ENCODE peak calls at places on chromosomes 3 and 15, in six cellular contexts. One of them, this sample, is unnamed.

GRCh38 chr3:135217730-135218129 is 422.7 kb downstream of the EPHB1 start:
- DNase-seq in GM23338: no peak
- DNase-seq in activated CD4-positive, CD25-positive, alpha-beta regulatory T cell treated with anti-CD3 and anti-CD28 coated beads, Interleukin-2, amount 50 U/mL, for 72 hours: no peak
- DNase-seq in NCI-H2171 treated with DMSO at 0.1 percent for 48 hours: no peak
- DNase-seq in stimulated activated CD4-positive, alpha-beta T cell treated with anti-CD3 and anti-CD28 coated beads, Interleukin-2, amount 100 ng/mL, for 48 hours: no peak
- DNase-seq in kidney tubule cell: no peak
- DNase-seq in this sample: no peak

GRCh38 chr3:196942915-196943277 is 568 bp upstream of the NCBP2 start:
- DNase-seq in GM23338: peak
- DNase-seq in NCI-H2171 treated with DMSO at 0.1 percent for 48 hours: no peak
- DNase-seq in stimulated activated CD4-positive, alpha-beta T cell treated with anti-CD3 and anti-CD28 coated beads, Interleukin-2, amount 100 ng/mL, for 48 hours: no peak
- DNase-seq in activated CD4-positive, CD25-positive, alpha-beta regulatory T cell treated with anti-CD3 and anti-CD28 coated beads, Interleukin-2, amount 50 U/mL, for 72 hours: no peak
- DNase-seq in kidney tubule cell: peak
- DNase-seq in this sample: no peak

GRCh38 chr3:186882881-186883685 is 40.6 kb downstream of the ADIPOQ start:
- DNase-seq in GM23338: no peak
- DNase-seq in activated CD4-positive, CD25-positive, alpha-beta regulatory T cell treated with anti-CD3 and anti-CD28 coated beads, Interleukin-2, amount 50 U/mL, for 72 hours: peak
- DNase-seq in NCI-H2171 treated with DMSO at 0.1 percent for 48 hours: no peak
- DNase-seq in stimulated activated CD4-positive, alpha-beta T cell treated with anti-CD3 and anti-CD28 coated beads, Interleukin-2, amount 100 ng/mL, for 48 hours: peak
- DNase-seq in kidney tubule cell: peak
- DNase-seq in this sample: peak

GRCh38 chr3:72515915-72516314 is 332.3 kb downstream of the SHQ1 start:
- DNase-seq in stimulated activated CD4-positive, alpha-beta T cell treated with anti-CD3 and anti-CD28 coated beads, Interleukin-2, amount 100 ng/mL, for 48 hours: no peak
- DNase-seq in NCI-H2171 treated with DMSO at 0.1 percent for 48 hours: no peak
- DNase-seq in GM23338: no peak
- DNase-seq in kidney tubule cell: no peak
- DNase-seq in activated CD4-positive, CD25-positive, alpha-beta regulatory T cell treated with anti-CD3 and anti-CD28 coated beads, Interleukin-2, amount 50 U/mL, for 72 hours: no peak
- DNase-seq in this sample: no peak

GRCh38 chr3:65604863-65605526 is 433.7 kb downstream of the MAGI1 start:
- DNase-seq in activated CD4-positive, CD25-positive, alpha-beta regulatory T cell treated with anti-CD3 and anti-CD28 coated beads, Interleukin-2, amount 50 U/mL, for 72 hours: no peak
- DNase-seq in GM23338: no peak
- DNase-seq in kidney tubule cell: no peak
- DNase-seq in stimulated activated CD4-positive, alpha-beta T cell treated with anti-CD3 and anti-CD28 coated beads, Interleukin-2, amount 100 ng/mL, for 48 hours: no peak
- DNase-seq in NCI-H2171 treated with DMSO at 0.1 percent for 48 hours: no peak
- DNase-seq in this sample: peak

GRCh38 chr3:72634128-72634527 is 214.1 kb downstream of the SHQ1 start:
- DNase-seq in GM23338: no peak
- DNase-seq in NCI-H2171 treated with DMSO at 0.1 percent for 48 hours: no peak
- DNase-seq in stimulated activated CD4-positive, alpha-beta T cell treated with anti-CD3 and anti-CD28 coated beads, Interleukin-2, amount 100 ng/mL, for 48 hours: no peak
- DNase-seq in activated CD4-positive, CD25-positive, alpha-beta regulatory T cell treated with anti-CD3 and anti-CD28 coated beads, Interleukin-2, amount 50 U/mL, for 72 hours: no peak
- DNase-seq in kidney tubule cell: no peak
- DNase-seq in this sample: no peak

GRCh38 chr15:75112278-75112847 is 89.0 kb downstream of the PPCDC start:
- DNase-seq in kidney tubule cell: no peak
- DNase-seq in NCI-H2171 treated with DMSO at 0.1 percent for 48 hours: no peak
- DNase-seq in GM23338: no peak
- DNase-seq in activated CD4-positive, CD25-positive, alpha-beta regulatory T cell treated with anti-CD3 and anti-CD28 coated beads, Interleukin-2, amount 50 U/mL, for 72 hours: no peak
- DNase-seq in stimulated activated CD4-positive, alpha-beta T cell treated with anti-CD3 and anti-CD28 coated beads, Interleukin-2, amount 100 ng/mL, for 48 hours: no peak
- DNase-seq in this sample: no peak

GRCh38 chr3:73786346-73786807 is 161.6 kb upstream of the PDZRN3 start:
- DNase-seq in stimulated activated CD4-positive, alpha-beta T cell treated with anti-CD3 and anti-CD28 coated beads, Interleukin-2, amount 100 ng/mL, for 48 hours: no peak
- DNase-seq in activated CD4-positive, CD25-positive, alpha-beta regulatory T cell treated with anti-CD3 and anti-CD28 coated beads, Interleukin-2, amount 50 U/mL, for 72 hours: no peak
- DNase-seq in GM23338: no peak
- DNase-seq in NCI-H2171 treated with DMSO at 0.1 percent for 48 hours: no peak
- DNase-seq in kidney tubule cell: peak
- DNase-seq in this sample: no peak

GRCh38 chr15:83092309-83092976 is 15.0 kb upstream of the TM6SF1 start:
- DNase-seq in kidney tubule cell: peak
- DNase-seq in NCI-H2171 treated with DMSO at 0.1 percent for 48 hours: no peak
- DNase-seq in GM23338: no peak
- DNase-seq in stimulated activated CD4-positive, alpha-beta T cell treated with anti-CD3 and anti-CD28 coated beads, Interleukin-2, amount 100 ng/mL, for 48 hours: no peak
- DNase-seq in activated CD4-positive, CD25-positive, alpha-beta regulatory T cell treated with anti-CD3 and anti-CD28 coated beads, Interleukin-2, amount 50 U/mL, for 72 hours: no peak
- DNase-seq in this sample: peak

GRCh38 chr3:117104792-117105191 is 395.2 kb downstream of the TUSC7 start:
- DNase-seq in kidney tubule cell: no peak
- DNase-seq in stimulated activated CD4-positive, alpha-beta T cell treated with anti-CD3 and anti-CD28 coated beads, Interleukin-2, amount 100 ng/mL, for 48 hours: no peak
- DNase-seq in GM23338: peak
- DNase-seq in activated CD4-positive, CD25-positive, alpha-beta regulatory T cell treated with anti-CD3 and anti-CD28 coated beads, Interleukin-2, amount 50 U/mL, for 72 hours: no peak
- DNase-seq in NCI-H2171 treated with DMSO at 0.1 percent for 48 hours: no peak
- DNase-seq in this sample: no peak

GRCh38 chr3:105868450-105868744 is 415 bp downstream of the CBLB start:
- DNase-seq in activated CD4-positive, CD25-positive, alpha-beta regulatory T cell treated with anti-CD3 and anti-CD28 coated beads, Interleukin-2, amount 50 U/mL, for 72 hours: peak
- DNase-seq in stimulated activated CD4-positive, alpha-beta T cell treated with anti-CD3 and anti-CD28 coated beads, Interleukin-2, amount 100 ng/mL, for 48 hours: no peak
- DNase-seq in GM23338: peak
- DNase-seq in NCI-H2171 treated with DMSO at 0.1 percent for 48 hours: no peak
- DNase-seq in kidney tubule cell: peak
- DNase-seq in this sample: peak

GRCh38 chr3:158702815-158703481 is 29.3 kb downstream of the RARRES1 start:
- DNase-seq in activated CD4-positive, CD25-positive, alpha-beta regulatory T cell treated with anti-CD3 and anti-CD28 coated beads, Interleukin-2, amount 50 U/mL, for 72 hours: no peak
- DNase-seq in GM23338: no peak
- DNase-seq in kidney tubule cell: peak
- DNase-seq in stimulated activated CD4-positive, alpha-beta T cell treated with anti-CD3 and anti-CD28 coated beads, Interleukin-2, amount 100 ng/mL, for 48 hours: no peak
- DNase-seq in NCI-H2171 treated with DMSO at 0.1 percent for 48 hours: no peak
- DNase-seq in this sample: peak

GRCh38 chr3:13040381-13041074 is 32.7 kb downstream of the IQSEC1 start:
- DNase-seq in activated CD4-positive, CD25-positive, alpha-beta regulatory T cell treated with anti-CD3 and anti-CD28 coated beads, Interleukin-2, amount 50 U/mL, for 72 hours: no peak
- DNase-seq in kidney tubule cell: no peak
- DNase-seq in stimulated activated CD4-positive, alpha-beta T cell treated with anti-CD3 and anti-CD28 coated beads, Interleukin-2, amount 100 ng/mL, for 48 hours: peak
- DNase-seq in NCI-H2171 treated with DMSO at 0.1 percent for 48 hours: no peak
- DNase-seq in GM23338: no peak
- DNase-seq in this sample: no peak

GRCh38 chr3:108489776-108490175 is 20.6 kb downstream of the MYH15 start:
- DNase-seq in stimulated activated CD4-positive, alpha-beta T cell treated with anti-CD3 and anti-CD28 coated beads, Interleukin-2, amount 100 ng/mL, for 48 hours: peak
- DNase-seq in GM23338: peak
- DNase-seq in NCI-H2171 treated with DMSO at 0.1 percent for 48 hours: peak
- DNase-seq in kidney tubule cell: peak
- DNase-seq in activated CD4-positive, CD25-positive, alpha-beta regulatory T cell treated with anti-CD3 and anti-CD28 coated beads, Interleukin-2, amount 50 U/mL, for 72 hours: no peak
- DNase-seq in this sample: peak

GRCh38 chr15:69755571-69756310 is 303.1 kb downstream of the RPLP1 start:
- DNase-seq in activated CD4-positive, CD25-positive, alpha-beta regulatory T cell treated with anti-CD3 and anti-CD28 coated beads, Interleukin-2, amount 50 U/mL, for 72 hours: peak
- DNase-seq in kidney tubule cell: peak
- DNase-seq in stimulated activated CD4-positive, alpha-beta T cell treated with anti-CD3 and anti-CD28 coated beads, Interleukin-2, amount 100 ng/mL, for 48 hours: peak
- DNase-seq in GM23338: peak
- DNase-seq in NCI-H2171 treated with DMSO at 0.1 percent for 48 hours: peak
- DNase-seq in this sample: no peak

GRCh38 chr3:4795905-4796304 is 183.3 kb upstream of the BHLHE40 start:
- DNase-seq in activated CD4-positive, CD25-positive, alpha-beta regulatory T cell treated with anti-CD3 and anti-CD28 coated beads, Interleukin-2, amount 50 U/mL, for 72 hours: no peak
- DNase-seq in kidney tubule cell: no peak
- DNase-seq in stimulated activated CD4-positive, alpha-beta T cell treated with anti-CD3 and anti-CD28 coated beads, Interleukin-2, amount 100 ng/mL, for 48 hours: no peak
- DNase-seq in GM23338: no peak
- DNase-seq in NCI-H2171 treated with DMSO at 0.1 percent for 48 hours: no peak
- DNase-seq in this sample: no peak

GRCh38 chr3:190716961-190717360 is 145.5 kb downstream of the GMNC start:
- DNase-seq in stimulated activated CD4-positive, alpha-beta T cell treated with anti-CD3 and anti-CD28 coated beads, Interleukin-2, amount 100 ng/mL, for 48 hours: no peak
- DNase-seq in NCI-H2171 treated with DMSO at 0.1 percent for 48 hours: no peak
- DNase-seq in activated CD4-positive, CD25-positive, alpha-beta regulatory T cell treated with anti-CD3 and anti-CD28 coated beads, Interleukin-2, amount 50 U/mL, for 72 hours: no peak
- DNase-seq in GM23338: no peak
- DNase-seq in kidney tubule cell: no peak
- DNase-seq in this sample: no peak

GRCh38 chr3:101724329-101725191 is at the start of gene CEP97:
- DNase-seq in activated CD4-positive, CD25-positive, alpha-beta regulatory T cell treated with anti-CD3 and anti-CD28 coated beads, Interleukin-2, amount 50 U/mL, for 72 hours: peak
- DNase-seq in NCI-H2171 treated with DMSO at 0.1 percent for 48 hours: peak
- DNase-seq in stimulated activated CD4-positive, alpha-beta T cell treated with anti-CD3 and anti-CD28 coated beads, Interleukin-2, amount 100 ng/mL, for 48 hours: peak
- DNase-seq in kidney tubule cell: peak
- DNase-seq in GM23338: peak
- DNase-seq in this sample: peak

GRCh38 chr3:142976621-142977398 is 13.3 kb upstream of the PAQR9 start:
- DNase-seq in activated CD4-positive, CD25-positive, alpha-beta regulatory T cell treated with anti-CD3 and anti-CD28 coated beads, Interleukin-2, amount 50 U/mL, for 72 hours: no peak
- DNase-seq in NCI-H2171 treated with DMSO at 0.1 percent for 48 hours: no peak
- DNase-seq in stimulated activated CD4-positive, alpha-beta T cell treated with anti-CD3 and anti-CD28 coated beads, Interleukin-2, amount 100 ng/mL, for 48 hours: no peak
- DNase-seq in GM23338: peak
- DNase-seq in kidney tubule cell: peak
- DNase-seq in this sample: peak

GRCh38 chr15:73382131-73382530 is 13.4 kb upstream of the HCN4 start:
- DNase-seq in stimulated activated CD4-positive, alpha-beta T cell treated with anti-CD3 and anti-CD28 coated beads, Interleukin-2, amount 100 ng/mL, for 48 hours: no peak
- DNase-seq in NCI-H2171 treated with DMSO at 0.1 percent for 48 hours: no peak
- DNase-seq in kidney tubule cell: peak
- DNase-seq in activated CD4-positive, CD25-positive, alpha-beta regulatory T cell treated with anti-CD3 and anti-CD28 coated beads, Interleukin-2, amount 50 U/mL, for 72 hours: no peak
- DNase-seq in GM23338: no peak
- DNase-seq in this sample: no peak

GRCh38 chr15:96339662-96340347 is 9.3 kb downstream of the NR2F2 start:
- DNase-seq in stimulated activated CD4-positive, alpha-beta T cell treated with anti-CD3 and anti-CD28 coated beads, Interleukin-2, amount 100 ng/mL, for 48 hours: no peak
- DNase-seq in kidney tubule cell: no peak
- DNase-seq in activated CD4-positive, CD25-positive, alpha-beta regulatory T cell treated with anti-CD3 and anti-CD28 coated beads, Interleukin-2, amount 50 U/mL, for 72 hours: no peak
- DNase-seq in NCI-H2171 treated with DMSO at 0.1 percent for 48 hours: no peak
- DNase-seq in GM23338: no peak
- DNase-seq in this sample: peak

GRCh38 chr15:45157056-45157455 is 27.3 kb downstream of the DUOX1 start:
- DNase-seq in kidney tubule cell: no peak
- DNase-seq in NCI-H2171 treated with DMSO at 0.1 percent for 48 hours: no peak
- DNase-seq in stimulated activated CD4-positive, alpha-beta T cell treated with anti-CD3 and anti-CD28 coated beads, Interleukin-2, amount 100 ng/mL, for 48 hours: no peak
- DNase-seq in GM23338: no peak
- DNase-seq in activated CD4-positive, CD25-positive, alpha-beta regulatory T cell treated with anti-CD3 and anti-CD28 coated beads, Interleukin-2, amount 50 U/mL, for 72 hours: no peak
- DNase-seq in this sample: peak

GRCh38 chr3:178915365-178915764 is 156.2 kb downstream of the ZMAT3 start:
- DNase-seq in activated CD4-positive, CD25-positive, alpha-beta regulatory T cell treated with anti-CD3 and anti-CD28 coated beads, Interleukin-2, amount 50 U/mL, for 72 hours: no peak
- DNase-seq in GM23338: peak
- DNase-seq in NCI-H2171 treated with DMSO at 0.1 percent for 48 hours: no peak
- DNase-seq in kidney tubule cell: peak
- DNase-seq in stimulated activated CD4-positive, alpha-beta T cell treated with anti-CD3 and anti-CD28 coated beads, Interleukin-2, amount 100 ng/mL, for 48 hours: no peak
- DNase-seq in this sample: no peak

GRCh38 chr3:107938128-107938527 is 152.7 kb downstream of the CD47 start:
- DNase-seq in kidney tubule cell: peak
- DNase-seq in GM23338: peak
- DNase-seq in activated CD4-positive, CD25-positive, alpha-beta regulatory T cell treated with anti-CD3 and anti-CD28 coated beads, Interleukin-2, amount 50 U/mL, for 72 hours: no peak
- DNase-seq in stimulated activated CD4-positive, alpha-beta T cell treated with anti-CD3 and anti-CD28 coated beads, Interleukin-2, amount 100 ng/mL, for 48 hours: no peak
- DNase-seq in NCI-H2171 treated with DMSO at 0.1 percent for 48 hours: peak
- DNase-seq in this sample: peak

GRCh38 chr3:37480003-37480402 is 305.6 kb upstream of the LRRFIP2 start:
- DNase-seq in activated CD4-positive, CD25-positive, alpha-beta regulatory T cell treated with anti-CD3 and anti-CD28 coated beads, Interleukin-2, amount 50 U/mL, for 72 hours: no peak
- DNase-seq in NCI-H2171 treated with DMSO at 0.1 percent for 48 hours: peak
- DNase-seq in stimulated activated CD4-positive, alpha-beta T cell treated with anti-CD3 and anti-CD28 coated beads, Interleukin-2, amount 100 ng/mL, for 48 hours: no peak
- DNase-seq in kidney tubule cell: no peak
- DNase-seq in GM23338: no peak
- DNase-seq in this sample: no peak

GRCh38 chr15:25777047-25777446 is 86.1 kb downstream of the ATP10A start:
- DNase-seq in stimulated activated CD4-positive, alpha-beta T cell treated with anti-CD3 and anti-CD28 coated beads, Interleukin-2, amount 100 ng/mL, for 48 hours: no peak
- DNase-seq in NCI-H2171 treated with DMSO at 0.1 percent for 48 hours: no peak
- DNase-seq in GM23338: no peak
- DNase-seq in kidney tubule cell: no peak
- DNase-seq in activated CD4-positive, CD25-positive, alpha-beta regulatory T cell treated with anti-CD3 and anti-CD28 coated beads, Interleukin-2, amount 50 U/mL, for 72 hours: no peak
- DNase-seq in this sample: no peak

GRCh38 chr3:161559177-161559998 is 62.8 kb downstream of the OTOL1 start:
- DNase-seq in GM23338: peak
- DNase-seq in kidney tubule cell: peak
- DNase-seq in NCI-H2171 treated with DMSO at 0.1 percent for 48 hours: peak
- DNase-seq in stimulated activated CD4-positive, alpha-beta T cell treated with anti-CD3 and anti-CD28 coated beads, Interleukin-2, amount 100 ng/mL, for 48 hours: no peak
- DNase-seq in activated CD4-positive, CD25-positive, alpha-beta regulatory T cell treated with anti-CD3 and anti-CD28 coated beads, Interleukin-2, amount 50 U/mL, for 72 hours: no peak
- DNase-seq in this sample: peak

GRCh38 chr15:76844096-76844495 is 61.0 kb downstream of the SCAPER start:
- DNase-seq in activated CD4-positive, CD25-positive, alpha-beta regulatory T cell treated with anti-CD3 and anti-CD28 coated beads, Interleukin-2, amount 50 U/mL, for 72 hours: no peak
- DNase-seq in GM23338: no peak
- DNase-seq in kidney tubule cell: peak
- DNase-seq in NCI-H2171 treated with DMSO at 0.1 percent for 48 hours: no peak
- DNase-seq in stimulated activated CD4-positive, alpha-beta T cell treated with anti-CD3 and anti-CD28 coated beads, Interleukin-2, amount 100 ng/mL, for 48 hours: no peak
- DNase-seq in this sample: no peak

GRCh38 chr3:120780977-120781376 is 38.4 kb downstream of the GTF2E1 start:
- DNase-seq in NCI-H2171 treated with DMSO at 0.1 percent for 48 hours: no peak
- DNase-seq in kidney tubule cell: peak
- DNase-seq in GM23338: no peak
- DNase-seq in activated CD4-positive, CD25-positive, alpha-beta regulatory T cell treated with anti-CD3 and anti-CD28 coated beads, Interleukin-2, amount 50 U/mL, for 72 hours: no peak
- DNase-seq in stimulated activated CD4-positive, alpha-beta T cell treated with anti-CD3 and anti-CD28 coated beads, Interleukin-2, amount 100 ng/mL, for 48 hours: no peak
- DNase-seq in this sample: peak

GRCh38 chr15:40793216-40793989 is 13.5 kb upstream of the ZFYVE19 start:
- DNase-seq in stimulated activated CD4-positive, alpha-beta T cell treated with anti-CD3 and anti-CD28 coated beads, Interleukin-2, amount 100 ng/mL, for 48 hours: peak
- DNase-seq in GM23338: no peak
- DNase-seq in NCI-H2171 treated with DMSO at 0.1 percent for 48 hours: no peak
- DNase-seq in activated CD4-positive, CD25-positive, alpha-beta regulatory T cell treated with anti-CD3 and anti-CD28 coated beads, Interleukin-2, amount 50 U/mL, for 72 hours: no peak
- DNase-seq in kidney tubule cell: peak
- DNase-seq in this sample: peak

GRCh38 chr3:98814799-98815450 is 51.8 kb downstream of the ST3GAL6 start:
- DNase-seq in NCI-H2171 treated with DMSO at 0.1 percent for 48 hours: no peak
- DNase-seq in activated CD4-positive, CD25-positive, alpha-beta regulatory T cell treated with anti-CD3 and anti-CD28 coated beads, Interleukin-2, amount 50 U/mL, for 72 hours: no peak
- DNase-seq in GM23338: no peak
- DNase-seq in kidney tubule cell: no peak
- DNase-seq in stimulated activated CD4-positive, alpha-beta T cell treated with anti-CD3 and anti-CD28 coated beads, Interleukin-2, amount 100 ng/mL, for 48 hours: no peak
- DNase-seq in this sample: no peak

GRCh38 chr15:75620776-75621536 is 4.6 kb downstream of the SNUPN start:
- DNase-seq in GM23338: no peak
- DNase-seq in activated CD4-positive, CD25-positive, alpha-beta regulatory T cell treated with anti-CD3 and anti-CD28 coated beads, Interleukin-2, amount 50 U/mL, for 72 hours: no peak
- DNase-seq in stimulated activated CD4-positive, alpha-beta T cell treated with anti-CD3 and anti-CD28 coated beads, Interleukin-2, amount 100 ng/mL, for 48 hours: no peak
- DNase-seq in kidney tubule cell: peak
- DNase-seq in NCI-H2171 treated with DMSO at 0.1 percent for 48 hours: no peak
- DNase-seq in this sample: peak

GRCh38 chr3:32076566-32076965 is 29.9 kb upstream of the GPD1L start:
- DNase-seq in kidney tubule cell: peak
- DNase-seq in stimulated activated CD4-positive, alpha-beta T cell treated with anti-CD3 and anti-CD28 coated beads, Interleukin-2, amount 100 ng/mL, for 48 hours: no peak
- DNase-seq in GM23338: no peak
- DNase-seq in NCI-H2171 treated with DMSO at 0.1 percent for 48 hours: no peak
- DNase-seq in activated CD4-positive, CD25-positive, alpha-beta regulatory T cell treated with anti-CD3 and anti-CD28 coated beads, Interleukin-2, amount 50 U/mL, for 72 hours: no peak
- DNase-seq in this sample: no peak

GRCh38 chr3:5489536-5489935 is 302.0 kb downstream of the EDEM1 start:
- DNase-seq in activated CD4-positive, CD25-positive, alpha-beta regulatory T cell treated with anti-CD3 and anti-CD28 coated beads, Interleukin-2, amount 50 U/mL, for 72 hours: no peak
- DNase-seq in stimulated activated CD4-positive, alpha-beta T cell treated with anti-CD3 and anti-CD28 coated beads, Interleukin-2, amount 100 ng/mL, for 48 hours: no peak
- DNase-seq in kidney tubule cell: no peak
- DNase-seq in NCI-H2171 treated with DMSO at 0.1 percent for 48 hours: no peak
- DNase-seq in GM23338: no peak
- DNase-seq in this sample: no peak

GRCh38 chr15:39908186-39908585 is 11.9 kb downstream of the GPR176 start:
- DNase-seq in GM23338: no peak
- DNase-seq in activated CD4-positive, CD25-positive, alpha-beta regulatory T cell treated with anti-CD3 and anti-CD28 coated beads, Interleukin-2, amount 50 U/mL, for 72 hours: no peak
- DNase-seq in kidney tubule cell: peak
- DNase-seq in NCI-H2171 treated with DMSO at 0.1 percent for 48 hours: no peak
- DNase-seq in stimulated activated CD4-positive, alpha-beta T cell treated with anti-CD3 and anti-CD28 coated beads, Interleukin-2, amount 100 ng/mL, for 48 hours: no peak
- DNase-seq in this sample: peak

GRCh38 chr3:108953700-108954099 is at the start of gene GUCA1C:
- DNase-seq in GM23338: no peak
- DNase-seq in stimulated activated CD4-positive, alpha-beta T cell treated with anti-CD3 and anti-CD28 coated beads, Interleukin-2, amount 100 ng/mL, for 48 hours: no peak
- DNase-seq in activated CD4-positive, CD25-positive, alpha-beta regulatory T cell treated with anti-CD3 and anti-CD28 coated beads, Interleukin-2, amount 50 U/mL, for 72 hours: no peak
- DNase-seq in kidney tubule cell: no peak
- DNase-seq in NCI-H2171 treated with DMSO at 0.1 percent for 48 hours: no peak
- DNase-seq in this sample: no peak

GRCh38 chr3:156978471-156978961 is 152.4 kb downstream of the LEKR1 start:
- DNase-seq in GM23338: no peak
- DNase-seq in kidney tubule cell: peak
- DNase-seq in NCI-H2171 treated with DMSO at 0.1 percent for 48 hours: no peak
- DNase-seq in activated CD4-positive, CD25-positive, alpha-beta regulatory T cell treated with anti-CD3 and anti-CD28 coated beads, Interleukin-2, amount 50 U/mL, for 72 hours: no peak
- DNase-seq in stimulated activated CD4-positive, alpha-beta T cell treated with anti-CD3 and anti-CD28 coated beads, Interleukin-2, amount 100 ng/mL, for 48 hours: no peak
- DNase-seq in this sample: no peak

GRCh38 chr3:42988566-42988965 is 9.5 kb downstream of the GASK1A start:
- DNase-seq in NCI-H2171 treated with DMSO at 0.1 percent for 48 hours: no peak
- DNase-seq in kidney tubule cell: no peak
- DNase-seq in stimulated activated CD4-positive, alpha-beta T cell treated with anti-CD3 and anti-CD28 coated beads, Interleukin-2, amount 100 ng/mL, for 48 hours: no peak
- DNase-seq in GM23338: no peak
- DNase-seq in activated CD4-positive, CD25-positive, alpha-beta regulatory T cell treated with anti-CD3 and anti-CD28 coated beads, Interleukin-2, amount 50 U/mL, for 72 hours: no peak
- DNase-seq in this sample: no peak

This sample was measured in lung microvascular endothelial cell.